ENCODE peak calls at places on chromosomes 1 and 21, in four cellular contexts. One of them, this sample, is unnamed.
A peak's percentile ranks its signal among the peaks of the same experiment; 100 is the strongest.

GRCh38 chr21:43191521-43191920 is 22.7 kb downstream of the CRYAA start:
- DNase-seq in IMR-90: no peak
- DNase-seq in trophoblast cell: no peak
- DNase-seq in H9: peak; percentile 23
- DNase-seq in this sample: no peak

GRCh38 chr1:77484334-77484733 is 198.1 kb downstream of the ZZZ3 start:
- DNase-seq in H9: no peak
- DNase-seq in IMR-90: no peak
- DNase-seq in trophoblast cell: no peak
- DNase-seq in this sample: no peak

GRCh38 chr1:29319300-29320110 is 83.2 kb downstream of the PTPRU start:
- DNase-seq in trophoblast cell: no peak
- DNase-seq in IMR-90: no peak
- DNase-seq in H9: no peak
- DNase-seq in this sample: no peak

GRCh38 chr1:201357636-201358348 is 19.7 kb downstream of the TNNT2 start:
- DNase-seq in IMR-90: no peak
- DNase-seq in H9: no peak
- DNase-seq in trophoblast cell: no peak
- DNase-seq in this sample: no peak

GRCh38 chr1:147273409-147274307 is 31.2 kb downstream of the CHD1L start:
- DNase-seq in IMR-90: peak; percentile 87
- DNase-seq in H9: no peak
- DNase-seq in trophoblast cell: peak; percentile 39
- DNase-seq in this sample: peak; percentile 35

GRCh38 chr1:102191723-102192122 is 195.0 kb upstream of the OLFM3 start:
- DNase-seq in IMR-90: no peak
- DNase-seq in H9: peak; percentile 40
- DNase-seq in trophoblast cell: peak; percentile 26
- DNase-seq in this sample: peak; percentile 62

GRCh38 chr1:29390491-29391361 is 154.4 kb downstream of the PTPRU start:
- DNase-seq in trophoblast cell: no peak
- DNase-seq in IMR-90: no peak
- DNase-seq in H9: no peak
- DNase-seq in this sample: no peak

GRCh38 chr1:31145581-31146117 is 80.1 kb upstream of the PUM1 start:
- DNase-seq in H9: no peak
- DNase-seq in trophoblast cell: peak; percentile 56
- DNase-seq in IMR-90: no peak
- DNase-seq in this sample: no peak

GRCh38 chr1:151237678-151238466 is 16.7 kb upstream of the PSMD4 start:
- DNase-seq in trophoblast cell: no peak
- DNase-seq in H9: no peak
- DNase-seq in IMR-90: no peak
- DNase-seq in this sample: no peak

GRCh38 chr1:241817331-241817792 is 30.6 kb upstream of the EXO1 start:
- DNase-seq in IMR-90: peak; percentile 94
- DNase-seq in trophoblast cell: no peak
- DNase-seq in H9: no peak
- DNase-seq in this sample: no peak

GRCh38 chr1:24277420-24278169 is 41.6 kb upstream of the GRHL3 start:
- DNase-seq in IMR-90: peak; percentile 29
- DNase-seq in H9: no peak
- DNase-seq in trophoblast cell: no peak
- DNase-seq in this sample: no peak

GRCh38 chr1:159872896-159873295 is 10.4 kb upstream of the VSIG8 start:
- DNase-seq in H9: no peak
- DNase-seq in trophoblast cell: peak; percentile 95
- DNase-seq in IMR-90: no peak
- DNase-seq in this sample: no peak

GRCh38 chr1:178238722-178239510 is 145.0 kb downstream of the RASAL2 start:
- DNase-seq in trophoblast cell: peak; percentile 61
- DNase-seq in IMR-90: peak; percentile 98
- DNase-seq in H9: no peak
- DNase-seq in this sample: no peak

DNA sequence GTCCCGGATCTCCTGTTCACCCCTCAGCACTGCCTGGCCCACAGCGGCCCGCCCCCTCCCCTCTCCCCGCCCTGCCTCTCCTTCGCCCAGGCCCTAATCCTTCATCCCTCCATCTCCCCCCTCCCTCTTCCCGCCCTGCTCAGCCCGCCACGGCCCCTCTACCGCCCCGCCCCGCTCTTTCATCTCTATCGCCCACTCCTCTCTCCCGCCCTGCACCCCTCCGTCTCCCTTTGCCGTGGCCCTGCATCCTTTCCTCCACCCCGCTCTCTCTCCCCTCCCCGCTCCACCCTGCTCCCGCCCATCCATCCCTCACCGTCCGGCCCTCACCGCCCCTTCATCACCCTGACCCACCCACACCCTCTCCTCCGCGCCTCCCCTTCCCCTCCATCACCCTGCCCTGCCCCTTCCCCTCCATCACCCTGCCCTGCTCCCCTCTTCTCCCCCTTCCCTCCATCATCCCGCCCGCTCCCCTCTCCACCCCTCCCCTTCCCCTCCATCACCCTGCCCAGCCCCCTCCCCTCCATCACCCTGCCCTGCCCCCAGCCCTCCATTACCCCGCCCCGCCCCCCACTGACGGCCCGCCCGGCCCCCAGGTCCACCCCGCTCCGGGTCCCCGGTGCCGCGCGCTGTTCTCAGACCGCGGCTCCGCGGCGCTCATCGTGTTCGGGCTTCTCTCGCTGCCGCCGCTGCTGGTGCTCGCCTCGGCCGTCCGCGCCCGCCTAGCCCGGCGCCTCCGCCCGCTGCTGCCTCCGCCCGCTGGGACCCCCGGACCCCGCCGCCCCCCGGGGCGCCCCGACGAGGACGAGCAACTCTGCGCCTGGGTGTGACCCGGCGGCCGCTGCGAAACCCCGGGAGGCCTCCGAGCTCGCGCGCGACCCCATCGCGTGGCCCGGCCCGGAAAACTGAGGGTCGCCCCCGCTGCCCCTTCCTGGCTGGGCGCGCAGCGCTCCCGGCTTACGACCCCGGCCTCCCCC is 6.2 kb upstream of the ANKRD65 start:
- DNase-seq in H9: peak; percentile 87
- DNase-seq in IMR-90: no peak
- DNase-seq in trophoblast cell: no peak
- DNase-seq in this sample: peak; percentile 76
- H3K18ac ChIP-seq in H9: peak overlapping the region; percentile 72
- H3K18ac ChIP-seq in IMR-90: no peak overlapping the region
- H3K18ac ChIP-seq in trophoblast cell: peak overlapping the region; percentile 72
- H3K18ac ChIP-seq in this sample: peak overlapping the region; percentile 94

GRCh38 chr1:19461352-19461645 is 24.0 kb downstream of the CAPZB start:
- DNase-seq in IMR-90: no peak
- DNase-seq in trophoblast cell: no peak
- DNase-seq in H9: peak; percentile 59
- DNase-seq in this sample: no peak

GRCh38 chr1:19462781-19463180 is 22.6 kb downstream of the CAPZB start:
- DNase-seq in IMR-90: no peak
- DNase-seq in H9: no peak
- DNase-seq in trophoblast cell: no peak
- DNase-seq in this sample: no peak

GRCh38 chr1:19465650-19466049 is 19.7 kb downstream of the CAPZB start:
- DNase-seq in trophoblast cell: no peak
- DNase-seq in IMR-90: no peak
- DNase-seq in H9: no peak
- DNase-seq in this sample: no peak

GRCh38 chr1:19465123-19465522 is 20.2 kb downstream of the CAPZB start:
- DNase-seq in H9: no peak
- DNase-seq in trophoblast cell: no peak
- DNase-seq in IMR-90: peak; percentile 61
- DNase-seq in this sample: no peak

GRCh38 chr1:19463204-19463803 is 22.0 kb downstream of the CAPZB start:
- DNase-seq in H9: no peak
- DNase-seq in trophoblast cell: no peak
- DNase-seq in IMR-90: no peak
- DNase-seq in this sample: no peak
- H3K4me1 ChIP-seq in H9: peaks cover 21% of the 10 kb centered on the region
- H3K4me1 ChIP-seq in trophoblast cell: peaks cover 2% of the 10 kb centered on the region
- H3K4me1 ChIP-seq in IMR-90: peaks cover 24% of the 10 kb centered on the region
- H3K4me1 ChIP-seq in this sample: peaks cover 7% of the 10 kb centered on the region

GRCh38 chr1:165679282-165680036 is 18.9 kb downstream of the ALDH9A1 start:
- DNase-seq in IMR-90: no peak
- DNase-seq in H9: no peak
- DNase-seq in trophoblast cell: no peak
- DNase-seq in this sample: no peak
- H3K14ac ChIP-seq in IMR-90: no peak overlapping the region
- H3K14ac ChIP-seq in H9: no peak overlapping the region
- H3K14ac ChIP-seq in trophoblast cell: no peak overlapping the region
- H3K14ac ChIP-seq in this sample: no peak overlapping the region

GRCh38 chr1:18288609-18289219 is 181.1 kb downstream of the IGSF21 start:
- DNase-seq in trophoblast cell: no peak
- DNase-seq in H9: no peak
- DNase-seq in IMR-90: no peak
- DNase-seq in this sample: no peak
- H3K18ac ChIP-seq in trophoblast cell: no peak overlapping the region
- H3K18ac ChIP-seq in H9: no peak overlapping the region
- H3K18ac ChIP-seq in IMR-90: no peak overlapping the region
- H3K18ac ChIP-seq in this sample: no peak overlapping the region

DNA sequence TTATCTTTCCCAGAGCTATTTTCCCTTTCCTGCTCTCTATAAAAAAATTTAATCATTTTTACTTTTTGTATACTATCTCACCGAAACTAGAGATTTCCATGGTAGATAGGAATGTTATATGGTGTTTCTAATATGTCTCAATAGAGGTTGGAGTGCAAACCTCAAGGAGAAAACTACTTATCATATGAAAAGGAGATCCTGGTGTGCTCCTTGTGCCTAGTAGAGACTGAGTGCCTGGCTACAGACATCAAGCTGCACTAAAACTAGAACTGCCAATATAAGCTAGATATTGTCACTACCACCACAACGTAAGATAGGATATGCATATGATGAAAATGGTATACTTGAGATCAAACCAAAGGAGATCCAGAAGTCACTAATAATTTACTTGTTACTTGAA is 67.0 kb downstream of the RGS18 start:
- DNase-seq in IMR-90: no peak
- DNase-seq in trophoblast cell: no peak
- DNase-seq in H9: no peak
- DNase-seq in this sample: no peak
- H3K4me1 ChIP-seq in IMR-90: no peaks in the 10 kb centered on the region
- H3K4me1 ChIP-seq in trophoblast cell: no peaks in the 10 kb centered on the region
- H3K4me1 ChIP-seq in H9: no peaks in the 10 kb centered on the region
- H3K4me1 ChIP-seq in this sample: no peaks in the 10 kb centered on the region

GRCh38 chr1:154220071-154220969 is at the start of gene UBAP2L:
- DNase-seq in H9: peak; percentile 100
- DNase-seq in trophoblast cell: peak; percentile 100
- DNase-seq in IMR-90: peak; percentile 99
- DNase-seq in this sample: peak; percentile 99
- H3K14ac ChIP-seq in H9: peak within 1 kb of the TSS; percentile 95
- H3K14ac ChIP-seq in trophoblast cell: peak within 1 kb of the TSS; percentile 99
- H3K14ac ChIP-seq in IMR-90: peak within 1 kb of the TSS; percentile 99
- H3K14ac ChIP-seq in this sample: peak within 1 kb of the TSS; percentile 97

GRCh38 chr21:33491373-33492102 is at the start of gene DNAJC28:
- DNase-seq in trophoblast cell: peak; percentile 85
- DNase-seq in IMR-90: peak; percentile 89
- DNase-seq in H9: peak; percentile 96
- DNase-seq in this sample: peak; percentile 94
- H3K18ac ChIP-seq in trophoblast cell: peak within 1 kb of the TSS; percentile 62
- H3K18ac ChIP-seq in IMR-90: peak within 1 kb of the TSS; percentile 87
- H3K18ac ChIP-seq in H9: peak within 1 kb of the TSS; percentile 22
- H3K18ac ChIP-seq in this sample: peak within 1 kb of the TSS; percentile 78

GRCh38 chr1:110631836-110632620 is 25.9 kb upstream of the KCNA2 start:
- DNase-seq in H9: no peak
- DNase-seq in IMR-90: no peak
- DNase-seq in trophoblast cell: no peak
- DNase-seq in this sample: no peak

GRCh38 chr1:110635434-110635833 is 29.3 kb upstream of the KCNA2 start:
- DNase-seq in IMR-90: no peak
- DNase-seq in H9: no peak
- DNase-seq in trophoblast cell: no peak
- DNase-seq in this sample: no peak

GRCh38 chr1:110633646-110634030 is 27.5 kb upstream of the KCNA2 start:
- DNase-seq in trophoblast cell: no peak
- DNase-seq in IMR-90: no peak
- DNase-seq in H9: no peak
- DNase-seq in this sample: no peak

GRCh38 chr1:110634455-110635281 is 28.5 kb upstream of the KCNA2 start:
- DNase-seq in trophoblast cell: peak; percentile 42
- DNase-seq in H9: no peak
- DNase-seq in IMR-90: peak; percentile 76
- DNase-seq in this sample: no peak

DNA sequence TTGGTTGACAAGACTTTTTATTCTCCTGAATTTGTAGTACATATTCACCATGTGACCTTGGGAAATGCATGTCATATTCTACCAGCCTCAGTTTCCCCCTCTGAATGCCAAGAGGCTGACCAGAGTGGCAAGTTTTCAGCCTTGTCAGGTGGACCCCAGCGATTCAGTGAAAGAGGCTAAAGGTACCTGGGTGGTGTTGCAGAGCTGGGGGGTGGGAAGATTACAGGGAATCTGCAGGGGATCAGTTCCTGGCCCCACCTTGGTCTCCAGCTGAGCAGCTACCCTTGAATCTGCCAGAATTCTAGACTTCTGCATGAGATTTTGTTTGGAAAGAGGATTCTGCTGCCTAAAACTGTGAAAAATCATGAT is 27.9 kb upstream of the KCNA2 start:
- DNase-seq in IMR-90: no peak
- DNase-seq in trophoblast cell: no peak
- DNase-seq in H9: no peak
- DNase-seq in this sample: no peak
- H3K4me1 ChIP-seq in IMR-90: peaks cover 3% of the 10 kb centered on the region
- H3K4me1 ChIP-seq in trophoblast cell: no peaks in the 10 kb centered on the region
- H3K4me1 ChIP-seq in H9: no peaks in the 10 kb centered on the region
- H3K4me1 ChIP-seq in this sample: no peaks in the 10 kb centered on the region